ENCODE peak calls at places on chromosomes 4 and X, in ten cellular contexts. S is cardiac fibroblast, I is fibroblast of the aortic adventitia, V is hepatocyte, B is fibroblast of pulmonary artery, J is tibial artery, R is OCI-LY7, Q is AG09309, N is stomach, H is choroid plexus epithelial cell. D is an unnamed sample.

GRCh38 chr4:188993871-188994270 is 854.6 kb downstream of the TRIML1 start:
- DNase-seq in H (no peak), I (no peak), S (no peak), N (no peak), Q (no peak), B (no peak), V (no peak), J (no peak), R (no peak), D (no peak)

GRCh38 chr4:122364700-122365404 is 14.0 kb upstream of the ADAD1 start:
- DNase-seq in J (no peak), R (no peak), B (no peak), H (no peak), S (no peak), V (peak), I (no peak), Q (no peak), N (no peak), D (no peak)

GRCh38 chrX:153829799-153830631 is at the start of gene PDZD4:
- DNase-seq in H (no peak), V (no peak), N (no peak), R (no peak), J (no peak), I (no peak), B (no peak), Q (no peak), S (no peak), D (no peak)

GRCh38 chrX:112513154-112513553 is 166.6 kb downstream of the LHFPL1 start:
- DNase-seq in R (no peak), J (no peak), I (no peak), N (no peak), Q (no peak), S (no peak), B (peak), H (peak), V (peak), D (no peak)

GRCh38 chr4:101981756-101982155 is 191.2 kb downstream of the BANK1 start:
- DNase-seq in R (no peak), N (no peak), H (no peak), Q (no peak), I (no peak), V (peak), J (no peak), B (no peak), S (no peak), D (no peak)

GRCh38 chrX:36383491-36383890 is 464.0 kb downstream of the CFAP47 start:
- DNase-seq in B (no peak), Q (no peak), H (no peak), V (no peak), J (no peak), N (no peak), I (no peak), S (no peak), R (no peak), D (no peak)

GRCh38 chr4:72531322-72531721 is 37.7 kb downstream of the ADAMTS3 start:
- DNase-seq in B (no peak), S (no peak), R (no peak), V (no peak), J (no peak), Q (no peak), H (no peak), I (no peak), N (no peak), D (no peak)

GRCh38 chr4:54571762-54572542 is 85.8 kb upstream of the KIT start:
- DNase-seq in H (no peak), B (no peak), R (no peak), N (no peak), Q (no peak), I (no peak), V (no peak), S (no peak), J (no peak), D (no peak)

GRCh38 chr4:7159923-7160322 is 32.4 kb upstream of the SORCS2 start:
- DNase-seq in H (no peak), N (no peak), S (no peak), V (peak), I (no peak), B (no peak), R (no peak), J (no peak), Q (no peak), D (no peak)

GRCh38 chrX:100649550-100650356 is 5.8 kb downstream of the SRPX2 start:
- DNase-seq in N (no peak), Q (peak), B (peak), S (peak), V (peak), R (no peak), I (peak), H (peak), J (peak), D (peak)

GRCh38 chr4:93791570-93792195 is 36.9 kb upstream of the ATOH1 start:
- DNase-seq in V (peak), Q (peak), R (peak), I (peak), B (peak), S (peak), J (no peak), N (peak), H (peak), D (peak)

GRCh38 chrX:15769300-15769954 is 20.9 kb upstream of the ZRSR2 start:
- DNase-seq in H (peak), S (no peak), R (no peak), B (peak), N (no peak), I (no peak), J (no peak), V (no peak), Q (no peak), D (no peak)

GRCh38 chrX:72394518-72395163 is 88.9 kb upstream of the CITED1 start:
- DNase-seq in H (peak), J (peak), R (no peak), I (peak), S (peak), N (no peak), V (peak), B (peak), Q (peak), D (peak)

GRCh38 chr4:23161787-23162186 is 469.1 kb downstream of the GBA3 start:
- DNase-seq in N (no peak), Q (no peak), V (no peak), H (no peak), B (no peak), I (no peak), S (no peak), J (no peak), R (no peak), D (no peak)

GRCh38 chrX:41599507-41599906 is 89.3 kb upstream of the GPR34 start:
- DNase-seq in B (no peak), J (no peak), I (no peak), V (no peak), Q (no peak), R (no peak), S (no peak), H (no peak), N (no peak), D (no peak)

GRCh38 chr4:105912633-105913032 is 17.4 kb downstream of the NPNT start:
- DNase-seq in V (no peak), N (no peak), I (no peak), S (no peak), H (no peak), B (no peak), Q (no peak), J (no peak), R (no peak), D (no peak)

GRCh38 chr4:106615961-106616360 is 247.4 kb upstream of the GIMD1 start:
- DNase-seq in S (no peak), Q (no peak), R (no peak), J (no peak), H (peak), N (no peak), I (peak), B (no peak), V (no peak), D (no peak)

DNA sequence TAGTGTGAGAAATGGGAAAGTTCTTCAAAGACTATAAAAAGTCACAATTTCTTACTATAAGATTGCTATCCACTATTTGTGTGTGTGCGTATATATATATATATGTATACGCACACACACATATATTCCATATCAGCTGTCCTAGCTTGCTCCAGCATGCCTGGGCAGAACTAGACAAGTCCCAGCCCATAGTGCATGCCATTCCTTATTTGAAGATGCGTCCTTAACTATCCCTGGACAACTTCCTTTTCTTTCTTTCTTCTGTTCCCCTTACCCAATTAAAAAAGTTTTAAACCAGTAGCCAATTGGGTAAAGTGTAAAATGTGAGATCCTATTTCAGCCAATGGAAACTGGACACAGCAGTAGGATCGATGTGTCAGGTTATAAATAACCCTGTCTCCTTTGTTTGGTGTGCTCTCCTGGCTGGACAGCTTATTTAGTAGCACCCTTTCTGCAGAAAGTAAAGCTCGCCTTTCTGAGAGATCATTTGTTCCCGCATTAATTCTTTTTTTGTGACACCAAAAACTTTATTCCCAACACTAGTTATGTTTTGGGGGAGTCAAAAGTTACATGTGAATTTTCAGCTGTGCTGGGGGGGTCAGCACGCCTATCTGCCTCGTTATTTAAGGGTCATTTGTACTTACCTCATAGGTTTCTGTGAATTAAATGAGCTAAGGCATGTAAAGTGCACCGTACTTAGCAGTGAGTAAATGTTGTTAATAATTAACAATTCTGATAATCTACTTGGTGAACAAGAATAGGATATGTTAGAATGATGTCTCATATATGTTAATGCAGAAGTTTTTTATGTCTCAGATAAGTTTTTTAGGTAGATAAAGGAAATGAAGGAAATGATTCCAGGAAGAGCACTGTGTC is 40.9 kb downstream of the KDM6A start:
- DNase-seq in N (no peak), H (no peak), V (no peak), R (no peak), J (no peak), I (no peak), Q (no peak), S (no peak), B (no peak), D (no peak)
- H3K4me3 ChIP-seq in N (no peak), H (no peak), V (no peak), R (no peak), J (no peak), I (no peak), Q (no peak), S (no peak), B (no peak), D (no peak)

DNA sequence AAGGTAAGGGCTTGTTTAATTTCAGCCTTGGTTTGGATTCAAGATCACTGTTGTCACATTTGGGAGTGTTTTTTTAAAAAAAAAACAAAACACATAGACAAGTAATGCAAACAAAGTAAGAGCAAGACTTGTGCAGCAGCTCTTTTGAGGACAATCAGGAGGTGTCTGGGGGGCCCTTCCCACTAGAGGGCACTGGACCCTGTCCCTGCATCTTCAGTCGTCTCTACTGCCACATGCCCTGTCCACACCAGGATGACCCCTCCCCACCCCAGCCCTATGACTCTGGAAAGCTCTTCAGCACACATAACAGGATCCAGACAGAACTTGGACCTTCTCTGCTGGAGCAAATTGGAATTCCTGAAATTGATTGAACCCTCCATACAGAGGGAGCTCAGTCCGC is 71.0 kb downstream of the USP46 start:
- DNase-seq in N (no peak), I (peak), H (peak), J (no peak), R (peak), B (peak), S (peak), V (peak), Q (no peak), D (no peak)
- TF ChIP-seq CTCF in N (no peak), I (peak), H (peak), J (peak), R (peak), B (peak), S (peak), V (peak), Q (peak), D (peak)

GRCh38 chrX:135275973-135276372 is 24.1 kb downstream of the ETDA start:
- DNase-seq in S (no peak), N (no peak), Q (no peak), R (no peak), H (no peak), V (no peak), I (no peak), B (no peak), J (no peak), D (no peak)
- H3K4me3 ChIP-seq in S (no peak), N (no peak), Q (no peak), R (no peak), H (no peak), V (no peak), I (no peak), B (no peak), J (no peak), D (no peak)

DNA sequence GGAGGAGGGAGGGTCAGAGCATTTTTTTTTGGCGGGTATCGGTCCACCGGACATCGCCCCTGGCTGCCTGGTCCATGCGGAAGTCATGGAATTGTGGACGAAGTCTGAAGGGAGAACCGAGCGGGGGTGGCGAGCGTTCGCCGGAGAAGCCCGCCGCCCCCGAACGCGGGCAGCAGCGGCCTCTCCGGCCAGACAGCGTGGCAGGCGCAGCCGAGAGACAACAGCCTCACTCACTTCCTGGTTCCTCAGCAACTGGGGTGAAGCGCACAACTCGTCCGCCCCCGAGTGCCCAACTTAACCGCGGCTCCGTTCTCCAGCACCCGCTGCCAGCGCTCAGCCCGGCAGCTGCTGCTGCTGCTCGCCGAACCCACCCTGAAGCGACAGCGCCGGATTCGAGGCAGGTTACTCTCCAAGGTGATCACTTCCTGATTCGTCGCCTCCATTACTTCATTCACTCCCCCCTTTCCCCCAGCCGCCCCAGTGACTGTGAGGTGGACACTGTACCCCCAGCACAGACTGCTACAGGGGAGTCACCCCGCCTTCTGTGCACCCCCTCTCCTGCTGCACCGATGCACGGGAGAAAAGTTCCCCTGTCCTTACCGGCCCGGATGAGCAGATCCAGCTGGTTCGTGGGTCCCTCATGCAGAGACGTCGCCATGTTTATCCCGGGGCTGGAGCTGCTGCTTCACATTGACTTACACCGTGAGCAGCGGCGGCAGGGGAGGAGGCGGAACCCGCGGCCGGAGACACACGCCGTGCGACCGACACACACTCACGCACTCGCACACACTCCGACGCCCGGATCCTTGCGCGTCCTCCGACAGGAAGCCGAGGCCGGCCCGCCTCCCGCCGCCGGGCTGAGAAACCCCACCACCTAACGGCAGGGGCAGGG is 68.2 kb downstream of the NOCT start:
- DNase-seq in J (peak), H (peak), S (peak), R (peak), V (peak), N (peak), B (peak), I (peak), Q (peak), D (peak)
- TF ChIP-seq CTCF in J (no peak), H (peak), S (peak), R (peak), V (peak), N (no peak), B (no peak), I (peak), Q (peak), D (peak)

DNA sequence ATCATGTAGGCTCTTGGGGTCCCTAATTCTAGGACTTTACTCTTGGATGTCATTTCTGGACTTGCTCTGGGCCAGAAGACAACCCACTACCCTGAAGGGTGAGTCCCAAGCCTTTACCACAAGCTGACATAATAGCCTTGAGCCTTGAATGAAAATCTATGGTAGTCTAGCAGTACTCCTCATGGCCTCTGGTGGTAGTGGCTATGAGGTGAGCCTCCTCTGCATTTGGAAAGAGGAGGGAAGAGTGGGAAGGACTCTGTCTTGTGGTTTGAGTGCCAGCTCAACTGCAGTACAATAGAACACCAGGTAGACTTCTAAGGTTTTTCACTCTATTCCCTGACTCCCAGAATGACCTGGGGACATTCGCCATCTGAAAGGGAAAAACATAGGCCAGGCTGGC is 96.5 kb downstream of the DCAF12L1 start:
- DNase-seq in N (no peak), S (no peak), I (no peak), B (no peak), J (no peak), V (no peak), Q (no peak), H (no peak), R (no peak), D (no peak)
- H3K4me3 ChIP-seq in N (no peak), S (no peak), I (no peak), B (no peak), J (no peak), V (no peak), Q (no peak), H (no peak), R (no peak), D (no peak)

GRCh38 chr4:125316391-125316780 is 1.6 kb downstream of the FAT4 start:
- DNase-seq in R (no peak), I (no peak), V (peak), Q (no peak), N (peak), B (peak), J (peak), S (no peak), H (peak), D (no peak)

GRCh38 chr4:125314676-125315570 is at the start of gene FAT4:
- DNase-seq in J (peak), N (peak), R (no peak), I (peak), S (peak), Q (peak), V (peak), H (peak), B (peak), D (peak)

GRCh38 chr4:125317526-125317880 is 2.7 kb downstream of the FAT4 start:
- DNase-seq in R (no peak), I (peak), V (peak), N (no peak), B (peak), J (no peak), H (peak), Q (no peak), S (peak), D (no peak)

GRCh38 chr4:125315571-125316390 is 1.0 kb downstream of the FAT4 start:
- DNase-seq in I (peak), Q (no peak), S (peak), R (no peak), H (peak), J (peak), N (peak), B (peak), V (peak), D (no peak)

DNA sequence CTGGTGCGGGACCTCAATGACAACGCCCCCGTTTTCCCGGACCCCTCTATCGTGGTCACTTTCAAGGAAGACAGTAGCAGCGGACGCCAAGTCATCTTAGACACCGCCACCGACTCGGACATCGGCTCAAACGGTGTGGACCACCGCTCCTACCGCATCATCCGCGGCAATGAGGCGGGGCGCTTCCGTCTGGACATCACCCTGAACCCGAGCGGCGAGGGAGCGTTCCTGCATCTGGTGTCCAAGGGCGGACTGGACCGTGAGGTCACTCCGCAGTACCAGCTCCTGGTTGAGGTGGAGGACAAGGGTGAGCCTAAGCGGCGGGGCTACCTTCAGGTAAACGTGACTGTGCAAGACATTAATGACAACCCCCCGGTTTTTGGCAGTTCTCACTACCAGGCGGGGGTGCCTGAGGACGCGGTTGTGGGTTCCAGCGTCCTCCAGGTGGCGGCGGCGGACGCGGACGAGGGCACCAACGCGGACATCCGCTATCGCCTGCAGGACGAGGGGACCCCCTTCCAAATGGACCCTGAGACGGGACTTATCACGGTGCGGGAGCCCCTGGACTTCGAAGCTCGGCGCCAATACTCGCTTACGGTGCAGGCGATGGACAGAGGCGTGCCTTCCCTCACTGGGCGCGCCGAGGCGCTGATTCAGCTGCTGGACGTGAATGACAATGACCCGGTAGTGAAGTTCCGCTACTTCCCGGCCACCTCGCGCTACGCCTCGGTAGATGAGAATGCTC is 2.2 kb downstream of the FAT4 start:
- DNase-seq in S (peak), H (peak), V (peak), N (peak), I (peak), J (peak), B (peak), R (no peak), Q (no peak), D (no peak)
- TF ChIP-seq CTCF in S (peak), H (peak), V (peak), N (no peak), I (peak), J (no peak), B (peak), R (no peak), Q (peak), D (peak)

D was measured in astrocyte of the cerebellum.